ENCODE peak calls at places on chromosome 20, in nine cellular contexts. L is NT2/D1; M is heart left ventricle; S is BE2C; E is naive thymus-derived CD4-positive, alpha-beta T cell; P is left lung; V is right lobe of liver; Q is IMR-90; F is astrocyte of the spinal cord. T is an unnamed sample.

GRCh38 chr20:56817780-56818675 is 188.9 kb downstream of the TFAP2C start:
- DNase-seq in L (no peak), M (no peak), S (no peak), E (no peak), P (no peak), V (no peak), Q (no peak), F (no peak), T (no peak)

GRCh38 chr20:57748601-57749130 is 38.9 kb upstream of the PMEPA1 start:
- DNase-seq in L (no peak), M (peak), S (peak), E (peak), P (peak), V (peak), Q (peak), F (peak), T (peak)

GRCh38 chr20:44586289-44586911 is 4.0 kb downstream of the PKIG start:
- DNase-seq in L (no peak), M (no peak), S (no peak), E (no peak), P (no peak), V (no peak), Q (no peak), F (no peak), T (no peak)

GRCh38 chr20:45890077-45890996 is 671 bp downstream of the NEURL2 start:
- DNase-seq in L (peak), M (peak), S (peak), E (peak), P (peak), V (peak), Q (peak), F (peak), T (peak)

GRCh38 chr20:46009847-46010246 is 1.1 kb downstream of the MMP9 start:
- DNase-seq in L (no peak), M (no peak), S (no peak), E (no peak), P (peak), V (no peak), Q (no peak), F (no peak), T (no peak)

GRCh38 chr20:48718914-48719578 is 108.8 kb downstream of the PREX1 start:
- DNase-seq in L (no peak), M (no peak), S (no peak), E (peak), P (no peak), V (no peak), Q (no peak), F (no peak), T (no peak)

GRCh38 chr20:19211661-19212523 is 550 bp upstream of the SLC24A3 start:
- DNase-seq in L (no peak), M (peak), S (no peak), E (no peak), P (peak), V (peak), Q (no peak), F (peak), T (no peak)

GRCh38 chr20:42701948-42702347 is 487.8 kb downstream of the PTPRT start:
- DNase-seq in L (no peak), M (no peak), S (no peak), E (no peak), P (no peak), V (no peak), Q (no peak), F (no peak), T (no peak)

GRCh38 chr20:23412026-23412425 is 9.3 kb downstream of the NAPB start:
- DNase-seq in L (no peak), M (no peak), S (no peak), E (no peak), P (no peak), V (no peak), Q (peak), F (no peak), T (no peak)

GRCh38 chr20:25203891-25204320 is 8.4 kb downstream of the ENTPD6 start:
- DNase-seq in L (no peak), M (no peak), S (no peak), E (no peak), P (no peak), V (no peak), Q (no peak), F (no peak), T (no peak)

GRCh38 chr20:4813839-4814695 is 92.4 kb downstream of the PRND start:
- DNase-seq in L (no peak), M (peak), S (no peak), E (peak), P (no peak), V (no peak), Q (no peak), F (no peak), T (no peak)

GRCh38 chr20:9515211-9515580 is 806 bp downstream of the LAMP5 start:
- DNase-seq in L (no peak), M (no peak), S (no peak), E (no peak), P (no peak), V (no peak), Q (no peak), F (no peak), T (no peak)

GRCh38 chr20:21388566-21388965 is 8.8 kb downstream of the NKX2-4 start:
- DNase-seq in L (no peak), M (no peak), S (no peak), E (no peak), P (no peak), V (no peak), Q (no peak), F (no peak), T (no peak)

GRCh38 chr20:2932497-2932896 is 59.2 kb downstream of the PTPRA start:
- DNase-seq in L (no peak), M (no peak), S (no peak), E (no peak), P (no peak), V (no peak), Q (no peak), F (no peak), T (no peak)

GRCh38 chr20:57869291-57869950 is 159.6 kb upstream of the PMEPA1 start:
- DNase-seq in L (no peak), M (no peak), S (no peak), E (no peak), P (no peak), V (no peak), Q (no peak), F (no peak), T (no peak)

GRCh38 chr20:855466-856360 is 22.2 kb downstream of the FAM110A start:
- DNase-seq in L (no peak), M (no peak), S (no peak), E (no peak), P (no peak), V (no peak), Q (no peak), F (no peak), T (no peak)

GRCh38 chr20:10557685-10558084 is 116.1 kb downstream of the JAG1 start:
- DNase-seq in L (no peak), M (no peak), S (no peak), E (no peak), P (no peak), V (no peak), Q (no peak), F (no peak), T (no peak)

GRCh38 chr20:44805991-44806729 is 4.2 kb downstream of the RIMS4 start:
- DNase-seq in L (no peak), M (no peak), S (peak), E (no peak), P (peak), V (no peak), Q (peak), F (peak), T (no peak)

GRCh38 chr20:38790210-38791053 is 15.1 kb upstream of the PPP1R16B start:
- DNase-seq in L (no peak), M (no peak), S (no peak), E (no peak), P (no peak), V (no peak), Q (peak), F (no peak), T (peak)

GRCh38 chr20:24722586-24722985 is 226.5 kb upstream of the CST7 start:
- DNase-seq in L (no peak), M (no peak), S (no peak), E (no peak), P (no peak), V (no peak), Q (no peak), F (no peak), T (no peak)

GRCh38 chr20:44582321-44583025 is at the start of gene PKIG:
- DNase-seq in L (no peak), M (peak), S (no peak), E (no peak), P (no peak), V (no peak), Q (peak), F (peak), T (peak)

GRCh38 chr20:57746201-57746600 is 36.4 kb upstream of the PMEPA1 start:
- DNase-seq in L (no peak), M (no peak), S (no peak), E (no peak), P (no peak), V (no peak), Q (no peak), F (no peak), T (no peak)

GRCh38 chr20:24305366-24305765 is 164.1 kb upstream of the SYNDIG1 start:
- DNase-seq in L (no peak), M (no peak), S (no peak), E (no peak), P (no peak), V (no peak), Q (no peak), F (no peak), T (no peak)

GRCh38 chr20:60960500-60960899 is 291.6 kb upstream of the CDH4 start:
- DNase-seq in L (no peak), M (no peak), S (no peak), E (no peak), P (no peak), V (no peak), Q (no peak), F (no peak), T (no peak)

GRCh38 chr20:41052742-41053419 is 24.3 kb downstream of the TOP1 start:
- DNase-seq in L (no peak), M (no peak), S (no peak), E (no peak), P (no peak), V (no peak), Q (peak), F (peak), T (peak)

GRCh38 chr20:5270608-5271007 is 46.1 kb downstream of the PROKR2 start:
- DNase-seq in L (peak), M (no peak), S (no peak), E (no peak), P (no peak), V (no peak), Q (no peak), F (no peak), T (no peak)

GRCh38 chr20:18719426-18719825 is 94.2 kb upstream of the SCP2D1 start:
- DNase-seq in L (no peak), M (no peak), S (no peak), E (no peak), P (no peak), V (no peak), Q (peak), F (peak), T (peak)

GRCh38 chr20:10626896-10627295 is 46.9 kb downstream of the JAG1 start:
- DNase-seq in L (no peak), M (no peak), S (no peak), E (no peak), P (no peak), V (no peak), Q (no peak), F (no peak), T (no peak)

GRCh38 chr20:44769481-44769863 is 23.8 kb downstream of the KCNK15 start:
- DNase-seq in L (no peak), M (no peak), S (no peak), E (no peak), P (no peak), V (no peak), Q (no peak), F (no peak), T (no peak)

GRCh38 chr20:39112196-39112743 is 150.1 kb downstream of the DHX35 start:
- DNase-seq in L (peak), M (peak), S (peak), E (no peak), P (no peak), V (peak), Q (peak), F (peak), T (peak)

GRCh38 chr20:21559305-21559704 is 45.4 kb upstream of the NKX2-2 start:
- DNase-seq in L (no peak), M (no peak), S (no peak), E (no peak), P (no peak), V (no peak), Q (no peak), F (no peak), T (no peak)

GRCh38 chr20:34410331-34410730 is 47.3 kb downstream of the ITCH start:
- DNase-seq in L (no peak), M (no peak), S (no peak), E (no peak), P (no peak), V (no peak), Q (peak), F (no peak), T (no peak)

GRCh38 chr20:34407962-34408474 is 44.9 kb downstream of the ITCH start:
- DNase-seq in L (no peak), M (no peak), S (no peak), E (no peak), P (no peak), V (peak), Q (no peak), F (no peak), T (no peak)

GRCh38 chr20:34415079-34415478 is 52.0 kb downstream of the ITCH start:
- DNase-seq in L (no peak), M (no peak), S (no peak), E (no peak), P (no peak), V (no peak), Q (no peak), F (no peak), T (no peak)

DNA sequence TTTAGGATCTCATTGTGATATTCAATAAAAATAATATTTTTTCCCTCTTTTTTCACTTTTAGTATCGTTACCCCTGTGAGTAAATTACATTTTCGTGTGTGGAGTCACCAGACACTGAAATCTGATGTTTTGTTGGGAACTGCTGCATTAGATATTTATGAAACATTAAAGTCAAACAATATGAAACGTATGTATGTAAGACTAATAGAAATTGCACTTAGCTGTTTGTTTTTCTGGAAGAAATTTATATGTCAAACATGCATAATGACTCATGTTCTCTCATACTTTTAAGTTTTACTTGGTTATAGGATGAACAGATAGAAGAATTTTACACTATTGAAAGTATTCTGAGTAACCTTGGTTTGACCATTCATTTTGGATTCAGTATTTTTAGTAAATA is 49.4 kb downstream of the ITCH start:
- DNase-seq in L (no peak), M (no peak), S (no peak), E (no peak), P (no peak), V (no peak), Q (no peak), F (no peak), T (no peak)
- H3K4me3 ChIP-seq in L (no peak), M (no peak), S (no peak), E (no peak), P (no peak), V (no peak), Q (no peak), F (no peak), T (no peak)

GRCh38 chr20:20360464-20360863 is 7.4 kb upstream of the INSM1 start:
- DNase-seq in L (no peak), M (peak), S (peak), E (peak), P (no peak), V (no peak), Q (peak), F (peak), T (peak)
- H3K4me3 ChIP-seq in L (no peak), M (no peak), S (no peak), E (no peak), P (no peak), V (no peak), Q (no peak), F (no peak), T (no peak)

GRCh38 chr20:36835453-36836198 is 40.3 kb upstream of the TLDC2 start:
- DNase-seq in L (peak), M (peak), S (peak), E (peak), P (peak), V (peak), Q (peak), F (peak), T (peak)
- H3K4me3 ChIP-seq in L (peak), M (peak), S (peak), E (peak), P (no peak), V (no peak), Q (no peak), F (peak), T (peak)

DNA sequence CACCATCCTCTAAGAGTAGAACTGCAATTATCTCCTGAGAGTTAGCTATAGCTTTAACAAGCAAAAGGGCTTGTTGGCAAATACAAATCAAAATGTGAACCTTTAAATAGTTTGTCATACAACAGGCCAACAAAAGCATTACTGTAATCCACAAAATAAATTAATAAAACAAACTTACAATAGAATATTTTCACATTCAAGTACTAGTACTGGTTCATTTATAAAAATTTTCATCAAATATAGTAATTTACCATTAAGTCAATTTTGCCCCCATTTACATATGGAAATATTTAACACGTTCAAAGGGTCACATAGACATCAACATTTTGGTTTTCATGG is 9.4 kb downstream of the RBM39 start:
- DNase-seq in L (no peak), M (no peak), S (no peak), E (no peak), P (no peak), V (no peak), Q (no peak), F (no peak), T (no peak)
- H3K4me3 ChIP-seq in L (no peak), M (no peak), S (no peak), E (no peak), P (no peak), V (no peak), Q (no peak), F (no peak), T (no peak)

GRCh38 chr20:32292548-32292947 is 15.1 kb downstream of the KIF3B start:
- DNase-seq in L (no peak), M (no peak), S (no peak), E (no peak), P (no peak), V (no peak), Q (no peak), F (no peak), T (no peak)

GRCh38 chr20:32297439-32297838 is 20.0 kb downstream of the KIF3B start:
- DNase-seq in L (no peak), M (no peak), S (no peak), E (no peak), P (no peak), V (no peak), Q (no peak), F (no peak), T (no peak)

GRCh38 chr20:32296874-32297420 is 19.5 kb downstream of the KIF3B start:
- DNase-seq in L (no peak), M (no peak), S (no peak), E (no peak), P (no peak), V (no peak), Q (peak), F (no peak), T (no peak)

GRCh38 chr20:32294071-32294470 is 16.6 kb downstream of the KIF3B start:
- DNase-seq in L (no peak), M (no peak), S (no peak), E (no peak), P (no peak), V (no peak), Q (no peak), F (no peak), T (no peak)

GRCh38 chr20:32296412-32296811 is 19.0 kb downstream of the KIF3B start:
- DNase-seq in L (no peak), M (no peak), S (no peak), E (no peak), P (no peak), V (no peak), Q (peak), F (no peak), T (no peak)
- H3K4me3 ChIP-seq in L (no peak), M (no peak), S (no peak), E (no peak), P (no peak), V (no peak), Q (no peak), F (no peak), T (no peak)

DNA sequence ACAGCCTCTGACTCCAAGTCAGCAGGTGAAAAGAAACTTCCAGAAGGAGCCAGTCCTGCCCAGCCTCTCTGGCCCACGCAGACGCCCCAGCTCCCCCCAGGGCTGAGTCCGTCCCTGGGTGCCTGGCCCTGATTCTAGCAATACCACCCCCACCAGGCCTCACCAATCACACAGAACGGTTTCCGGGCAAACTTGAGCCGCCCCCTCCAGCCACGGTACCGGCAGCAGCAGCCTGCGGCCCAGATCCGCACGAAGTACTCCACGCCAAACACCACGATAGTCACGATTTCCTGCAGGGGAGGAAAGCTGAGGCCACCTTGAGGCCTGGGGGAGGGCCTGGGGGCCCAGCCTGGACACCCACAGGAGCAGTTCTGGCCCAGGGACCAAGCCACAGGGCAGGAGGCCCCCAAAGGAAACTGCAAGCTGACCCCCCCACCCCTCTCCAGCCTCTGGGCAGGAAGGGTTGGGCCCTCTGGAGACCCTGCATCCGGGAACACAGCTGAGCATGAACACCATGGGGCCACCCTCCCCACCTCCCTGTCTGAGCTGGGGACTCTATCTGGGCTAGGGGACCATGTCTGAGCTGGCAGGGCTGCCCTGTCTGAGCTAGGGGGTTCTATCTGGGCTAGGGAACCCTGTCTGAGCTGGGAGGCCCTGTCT is 27.2 kb downstream of the KCNQ2 start:
- DNase-seq in L (no peak), M (peak), S (no peak), E (no peak), P (no peak), V (no peak), Q (no peak), F (no peak), T (no peak)
- H3K4me3 ChIP-seq in L (no peak), M (no peak), S (no peak), E (no peak), P (no peak), V (no peak), Q (no peak), F (no peak), T (no peak)

GRCh38 chr20:35454881-35455609 is at the start of gene CEP250:
- DNase-seq in L (peak), M (peak), S (peak), E (peak), P (peak), V (peak), Q (peak), F (peak), T (peak)
- H3K4me3 ChIP-seq in L (peak), M (peak), S (peak), E (peak), P (peak), V (peak), Q (peak), F (peak), T (peak)

DNA sequence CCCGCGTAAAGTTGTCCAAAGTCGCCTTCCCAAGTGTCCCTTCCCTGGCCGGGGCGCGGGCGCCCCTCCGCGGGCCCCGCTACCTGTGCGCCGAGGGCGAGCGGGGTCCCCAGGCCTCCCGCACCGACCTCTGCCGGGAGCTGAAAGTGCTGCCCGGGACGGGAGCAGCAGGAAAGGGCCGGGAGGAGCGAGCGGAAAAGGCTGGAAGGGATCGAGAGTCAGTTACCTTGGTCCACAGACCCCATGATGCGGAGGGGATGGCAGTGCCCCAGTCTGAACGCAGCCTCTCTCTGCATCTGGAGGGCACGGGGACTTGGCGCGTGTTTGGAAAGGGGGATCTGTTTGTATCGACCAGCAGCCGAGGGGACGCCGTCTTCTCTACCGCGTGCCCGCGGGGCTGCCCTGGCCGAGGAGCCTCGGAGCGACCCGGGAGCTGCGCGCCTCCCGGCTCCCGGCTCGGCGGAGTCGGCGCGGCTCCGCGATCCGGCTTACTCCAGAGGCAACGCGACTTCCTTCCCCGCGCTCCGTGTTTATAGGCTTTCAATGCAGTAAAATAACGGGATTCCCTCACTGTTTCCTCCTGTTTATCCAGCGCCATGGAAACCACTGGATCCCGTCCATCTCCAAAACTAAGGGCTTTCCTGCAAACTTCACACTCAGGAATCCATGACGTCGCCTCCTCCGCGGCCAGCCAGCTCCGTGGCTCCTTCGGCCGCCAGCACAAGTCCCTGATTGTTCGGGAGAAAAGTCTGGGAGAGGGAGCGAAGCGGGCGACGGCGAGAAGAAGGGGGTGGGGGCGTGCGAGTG is 20.0 kb upstream of the NFATC2 start:
- DNase-seq in L (peak), M (peak), S (peak), E (no peak), P (peak), V (peak), Q (peak), F (peak), T (peak)
- H3K4me3 ChIP-seq in L (peak), M (peak), S (no peak), E (peak), P (peak), V (peak), Q (peak), F (peak), T (peak)

T was measured in brain microvascular endothelial cell.